ENCODE peak calls at places on chromosomes 5 and 9, in ten cellular contexts. R, U, E, Z, N, W, S, I, D and P are unnamed samples.

GRCh38 chr9:134231330-134231745 is 67.0 kb upstream of the RNU6ATAC start:
- DNase-seq in R (no peak), S (no peak), Z (peak; percentile 20), W (peak; percentile 16), E (no peak), U (no peak), N (no peak), D (no peak), I (no peak), P (no peak)

GRCh38 chr5:112586596-112587062 is 151.1 kb upstream of the APC start:
- DNase-seq in R (no peak), N (no peak), U (no peak), E (no peak), I (no peak), W (no peak), D (no peak), Z (no peak), S (no peak), P (no peak)

GRCh38 chr9:129863059-129863690 is 27.9 kb downstream of the USP20 start:
- DNase-seq in Z (no peak), W (peak; percentile 93), S (peak; percentile 90), I (peak; percentile 89), N (no peak), E (peak; percentile 98), U (no peak), R (no peak), D (no peak), P (no peak)

GRCh38 chr5:150298701-150299451 is 3.8 kb downstream of the ARSI start:
- DNase-seq in W (peak; percentile 95), R (no peak), S (peak; percentile 95), U (peak; percentile 81), D (peak; percentile 68), E (peak; percentile 88), N (no peak), I (no peak), Z (no peak), P (peak; percentile 67)

GRCh38 chr5:124760608-124761390 is 14.4 kb upstream of the ZNF608 start:
- DNase-seq in D (no peak), W (peak; percentile 18), S (no peak), N (no peak), Z (no peak), I (no peak), E (no peak), R (no peak), U (no peak), P (no peak)

GRCh38 chr9:33320568-33321261 is 30.4 kb downstream of the NFX1 start:
- DNase-seq in R (no peak), W (peak; percentile 97), N (no peak), D (peak; percentile 95), S (peak; percentile 88), Z (no peak), E (peak; percentile 89), I (peak; percentile 56), U (peak; percentile 27), P (peak; percentile 81)

GRCh38 chr5:133565993-133566392 is 46.3 kb downstream of the FSTL4 start:
- DNase-seq in I (peak; percentile 19), U (no peak), D (no peak), Z (peak; percentile 23), N (peak; percentile 38), W (peak; percentile 30), S (peak; percentile 57), E (peak; percentile 30), R (no peak), P (peak; percentile 14)

GRCh38 chr5:77138981-77139380 is 51.9 kb upstream of the ZBED3 start:
- DNase-seq in S (no peak), R (no peak), D (peak; percentile 66), U (peak; percentile 91), N (no peak), I (no peak), E (peak; percentile 95), W (peak; percentile 23), Z (peak; percentile 54), P (no peak)

GRCh38 chr9:6076856-6077255 is 61.4 kb upstream of the RANBP6 start:
- DNase-seq in S (no peak), D (no peak), R (no peak), U (no peak), Z (no peak), I (no peak), W (peak; percentile 17), N (no peak), E (no peak), P (no peak)

GRCh38 chr5:168404366-168404765 is 81.9 kb upstream of the RARS1 start:
- DNase-seq in N (no peak), W (peak; percentile 93), E (peak; percentile 77), S (peak; percentile 50), I (no peak), R (no peak), U (no peak), D (peak; percentile 23), Z (no peak), P (no peak)

GRCh38 chr5:14186132-14186830 is 43.1 kb downstream of the TRIO start:
- DNase-seq in N (no peak), W (peak; percentile 78), R (no peak), S (peak; percentile 69), I (no peak), Z (no peak), U (no peak), D (no peak), E (peak; percentile 46), P (peak; percentile 44)

GRCh38 chr9:134475051-134475790 is 149.0 kb downstream of the RXRA start:
- DNase-seq in U (peak; percentile 83), W (peak; percentile 82), E (peak; percentile 66), N (no peak), S (no peak), I (no peak), Z (peak; percentile 39), R (peak; percentile 72), D (peak; percentile 59), P (no peak)

GRCh38 chr9:128550770-128551651 is 1.4 kb upstream of the SPTAN1 start:
- DNase-seq in D (no peak), N (no peak), U (peak; percentile 28), E (peak; percentile 35), I (no peak), Z (no peak), S (no peak), W (peak; percentile 58), R (no peak), P (no peak)

GRCh38 chr9:99085949-99086948 is 18.7 kb upstream of the TGFBR1 start:
- DNase-seq in D (no peak), S (no peak), Z (no peak), I (no peak), N (no peak), U (no peak), R (no peak), E (peak; percentile 84), W (peak; percentile 76), P (no peak)

GRCh38 chr5:54881286-54882005 is 103.9 kb downstream of the ESM1 start:
- DNase-seq in S (peak; percentile 65), Z (no peak), N (no peak), E (peak; percentile 78), W (no peak), R (no peak), I (no peak), U (no peak), D (no peak), P (no peak)

GRCh38 chr5:73912755-73913365 is 286.9 kb downstream of the ARHGEF28 start:
- DNase-seq in N (no peak), R (no peak), Z (no peak), I (no peak), E (no peak), U (no peak), S (no peak), D (no peak), W (peak; percentile 49), P (no peak)

GRCh38 chr5:76918539-76918938 is 34.3 kb upstream of the CRHBP start:
- DNase-seq in N (no peak), I (no peak), R (no peak), S (no peak), U (no peak), Z (no peak), W (no peak), D (no peak), E (no peak), P (no peak)

GRCh38 chr5:99775189-99775588 is 760.0 kb upstream of the FAM174A start:
- DNase-seq in E (no peak), N (no peak), D (no peak), U (no peak), R (no peak), W (no peak), Z (no peak), I (no peak), S (no peak), P (no peak)

GRCh38 chr5:2748841-2749513 is 2.5 kb downstream of the IRX2 start:
- DNase-seq in E (no peak), I (no peak), S (no peak), U (no peak), Z (no peak), R (no peak), D (no peak), N (no peak), W (no peak), P (no peak)

GRCh38 chr9:36803951-36804350 is 230.1 kb downstream of the PAX5 start:
- DNase-seq in N (no peak), Z (no peak), E (peak; percentile 48), R (no peak), U (no peak), S (no peak), I (no peak), D (no peak), W (no peak), P (no peak)

GRCh38 chr5:141783599-141784296 is 94.5 kb downstream of the PCDH1 start:
- DNase-seq in Z (no peak), U (no peak), N (peak; percentile 70), D (no peak), S (peak; percentile 91), R (no peak), E (peak; percentile 21), W (no peak), I (no peak), P (no peak)

GRCh38 chr9:86602715-86603114 is 248.5 kb upstream of the TUT7 start:
- DNase-seq in I (no peak), S (no peak), R (no peak), U (no peak), D (no peak), W (no peak), E (no peak), Z (no peak), N (no peak), P (no peak)

GRCh38 chr9:33143241-33143642 is 23.9 kb downstream of the B4GALT1 start:
- DNase-seq in U (no peak), D (peak; percentile 42), Z (no peak), S (no peak), W (peak; percentile 74), I (no peak), N (no peak), R (no peak), E (no peak), P (peak; percentile 29)

GRCh38 chr5:74318985-74319563 is 321.5 kb downstream of the ENC1 start:
- DNase-seq in R (no peak), D (no peak), E (no peak), W (no peak), Z (no peak), U (no peak), I (no peak), S (peak; percentile 39), N (no peak), P (peak; percentile 46)

GRCh38 chr9:126298319-126298801 is 28.3 kb upstream of the MVB12B start:
- DNase-seq in I (no peak), U (no peak), D (no peak), R (no peak), Z (no peak), N (no peak), S (no peak), E (no peak), W (no peak), P (no peak)

GRCh38 chr5:95812100-95812472 is 10.4 kb downstream of the GLRX start:
- DNase-seq in U (peak; percentile 41), W (peak; percentile 48), D (no peak), E (peak; percentile 30), Z (no peak), N (no peak), R (no peak), I (no peak), S (no peak), P (no peak)

GRCh38 chr5:59724482-59725392 is 168.8 kb downstream of the PDE4D start:
- DNase-seq in W (peak; percentile 69), I (peak; percentile 53), S (peak; percentile 76), N (peak; percentile 68), U (no peak), Z (peak; percentile 24), D (no peak), R (no peak), E (peak; percentile 60), P (peak; percentile 66)

GRCh38 chr5:163350083-163350482 is 87.3 kb upstream of the CCNG1 start:
- DNase-seq in D (peak; percentile 17), R (no peak), W (peak; percentile 18), S (no peak), U (no peak), Z (no peak), N (no peak), I (no peak), E (peak; percentile 6), P (peak; percentile 20)